ENCODE peak calls at places on chromosomes 13 and 19, in four cellular contexts. S, T, N and Z are unnamed samples.

GRCh38 chr19:44576843-44577565 is 36.4 kb upstream of the IGSF23 start:
- DNase-seq in S (no peak), T (no peak), N (no peak), Z (no peak)

GRCh38 chr19:1177322-1178114 is 3.5 kb upstream of the SBNO2 start:
- DNase-seq in T (no peak), N (peak), S (no peak), Z (peak)

GRCh38 chr13:60370343-60370742 is 26.7 kb upstream of the TDRD3 start:
- DNase-seq in S (no peak), T (no peak), N (no peak), Z (no peak)

GRCh38 chr19:45376045-45376724 is 5.8 kb upstream of the ERCC2 start:
- DNase-seq in S (no peak), T (no peak), N (peak), Z (peak)

GRCh38 chr13:28679628-28680027 is 20.7 kb downstream of the POMP start:
- DNase-seq in T (no peak), S (no peak), N (no peak), Z (no peak)

GRCh38 chr19:1076951-1077350 is 10.0 kb downstream of the ARHGAP45 start:
- DNase-seq in N (no peak), S (no peak), T (peak), Z (no peak)

GRCh38 chr19:38723606-38724379 is 20.5 kb downstream of the CAPN12 start:
- DNase-seq in T (no peak), N (no peak), S (no peak), Z (no peak)

GRCh38 chr13:76863022-76863421 is 23.2 kb downstream of the KCTD12 start:
- DNase-seq in T (no peak), S (no peak), N (no peak), Z (no peak)

GRCh38 chr13:98371624-98372023 is 194.6 kb upstream of the RNF113B start:
- DNase-seq in S (no peak), N (no peak), T (no peak), Z (no peak)

GRCh38 chr13:97285221-97285955 is 63.3 kb downstream of the MBNL2 start:
- DNase-seq in T (no peak), N (no peak), S (no peak), Z (no peak)

GRCh38 chr19:17035842-17036424 is 9.3 kb upstream of the CPAMD8 start:
- DNase-seq in S (no peak), N (no peak), T (no peak), Z (peak)

GRCh38 chr13:60887711-60888110 is 490.7 kb downstream of the TDRD3 start:
- DNase-seq in S (no peak), N (no peak), T (no peak), Z (no peak)

GRCh38 chr19:33502991-33503790 is 18.4 kb downstream of the PEPD start:
- DNase-seq in N (no peak), T (no peak), S (peak), Z (peak)

GRCh38 chr19:32405431-32406160 is at the start of gene DPY19L3:
- DNase-seq in S (peak), N (peak), T (peak), Z (peak)

GRCh38 chr13:112703449-112703848 is 13.6 kb downstream of the ATP11A start:
- DNase-seq in S (no peak), T (no peak), N (no peak), Z (no peak)

GRCh38 chr13:107113387-107113786 is 545.5 kb upstream of the ARGLU1 start:
- DNase-seq in N (no peak), S (no peak), T (no peak), Z (no peak)

GRCh38 chr13:99859178-99860177 is 112.1 kb downstream of the ZIC5 start:
- DNase-seq in N (no peak), S (no peak), T (no peak), Z (no peak)

GRCh38 chr13:99886706-99887105 is 84.9 kb downstream of the ZIC5 start:
- DNase-seq in N (no peak), S (no peak), T (no peak), Z (no peak)

GRCh38 chr13:59677966-59678814 is 485.5 kb downstream of the DIAPH3 start:
- DNase-seq in T (no peak), N (peak), S (no peak), Z (no peak)

GRCh38 chr19:17097593-17098126 is 22.1 kb downstream of the MYO9B start:
- DNase-seq in N (no peak), T (no peak), S (no peak), Z (no peak)

GRCh38 chr19:29576761-29577661 is 29.1 kb upstream of the POP4 start:
- DNase-seq in T (no peak), S (no peak), N (no peak), Z (no peak)

GRCh38 chr19:3275068-3275582 is 50.7 kb downstream of the CELF5 start:
- DNase-seq in S (peak), T (no peak), N (no peak), Z (no peak)

GRCh38 chr13:114038211-114038613 is 64.3 kb upstream of the C13orf46 start:
- DNase-seq in T (no peak), S (no peak), N (no peak), Z (no peak)

GRCh38 chr13:98443329-98443728 is 133.6 kb downstream of the STK24 start:
- DNase-seq in N (peak), S (no peak), T (no peak), Z (no peak)

GRCh38 chr13:62119739-62120700 is 704.4 kb upstream of the PCDH20 start:
- DNase-seq in T (no peak), N (no peak), S (no peak), Z (no peak)

GRCh38 chr13:98875146-98875729 is 102.6 kb downstream of the DOCK9 start:
- DNase-seq in T (no peak), N (no peak), S (no peak), Z (no peak)

GRCh38 chr13:42392706-42393572 is 121.0 kb downstream of the AKAP11 start:
- DNase-seq in S (no peak), N (no peak), T (no peak), Z (no peak)

GRCh38 chr19:13214036-13214730 is 64.0 kb downstream of the IER2 start:
- DNase-seq in N (no peak), T (no peak), S (no peak), Z (no peak)

GRCh38 chr19:31127132-31127967 is 221.9 kb downstream of the TSHZ3 start:
- DNase-seq in T (no peak), S (no peak), N (peak), Z (peak)

GRCh38 chr19:51019544-51019925 is at the start of gene KLK10:
- DNase-seq in S (no peak), N (no peak), T (no peak), Z (no peak)

GRCh38 chr13:36518707-36519106 is 86.4 kb downstream of the CCNA1 start:
- DNase-seq in N (no peak), S (no peak), T (no peak), Z (no peak)

GRCh38 chr13:20391597-20392452 is 133.8 kb downstream of the CRYL1 start:
- DNase-seq in N (no peak), S (no peak), T (no peak), Z (no peak)

GRCh38 chr13:37884674-37885073 is 15.1 kb upstream of the TRPC4 start:
- DNase-seq in T (no peak), N (no peak), S (no peak), Z (no peak)

GRCh38 chr13:24127116-24127631 is 33.3 kb upstream of the SPATA13 start:
- DNase-seq in N (no peak), S (no peak), T (no peak), Z (no peak)

GRCh38 chr13:36712785-36713184 is 39.0 kb downstream of the SERTM1 start:
- DNase-seq in N (peak), T (no peak), S (no peak), Z (no peak)

GRCh38 chr13:33007237-33007636 is 9.0 kb upstream of the KL start:
- DNase-seq in N (no peak), T (no peak), S (no peak), Z (no peak)

GRCh38 chr13:38824342-38824741 is 137.5 kb downstream of the FREM2 start:
- DNase-seq in T (no peak), S (no peak), N (no peak), Z (no peak)